ENCODE peak calls at places on chromosomes 4 and X, in eight cellular contexts. R is A549, K is stomach, Q is ovary, D is transverse colon, X is tibial nerve, L is sigmoid colon, N is right lobe of liver. G is an unnamed sample.

GRCh38 chrX:66635360-66635759 is 3.5 kb downstream of the EDA2R start:
- DNase-seq in R (no peak), K (no peak), Q (no peak), D (no peak), X (no peak), L (no peak), N (no peak), G (peak)

GRCh38 chrX:39497717-39498265 is 600.0 kb downstream of the BCOR start:
- DNase-seq in R (no peak), K (no peak), Q (no peak), D (no peak), X (no peak), L (no peak), N (no peak), G (no peak)

GRCh38 chr4:8517946-8518345 is 62.2 kb upstream of the GPR78 start:
- DNase-seq in R (no peak), K (no peak), Q (no peak), D (no peak), X (no peak), L (no peak), N (no peak), G (no peak)

GRCh38 chr4:105058177-105058812 is 88.4 kb upstream of the TET2 start:
- DNase-seq in R (no peak), K (no peak), Q (no peak), D (no peak), X (no peak), L (no peak), N (no peak), G (no peak)

GRCh38 chrX:38375888-38376287 is 23.5 kb downstream of the OTC start:
- DNase-seq in R (peak), K (no peak), Q (no peak), D (no peak), X (no peak), L (no peak), N (no peak), G (no peak)

GRCh38 chr4:187668683-187669082 is 326.9 kb upstream of the ZFP42 start:
- DNase-seq in R (no peak), K (no peak), Q (no peak), D (no peak), X (no peak), L (no peak), N (no peak), G (no peak)

GRCh38 chr4:72896515-72896914 is 173.0 kb downstream of the COX18 start:
- DNase-seq in R (no peak), K (no peak), Q (no peak), D (no peak), X (no peak), L (no peak), N (no peak), G (no peak)

GRCh38 chr4:24164054-24164453 is 274.2 kb upstream of the PPARGC1A start:
- DNase-seq in R (no peak), K (no peak), Q (no peak), D (no peak), X (no peak), L (no peak), N (no peak), G (no peak)

GRCh38 chr4:177356191-177356590 is 46.5 kb downstream of the NEIL3 start:
- DNase-seq in R (no peak), K (no peak), Q (no peak), D (no peak), X (no peak), L (no peak), N (no peak), G (no peak)

GRCh38 chr4:139872274-139872673 is 206.7 kb downstream of the MGST2 start:
- DNase-seq in R (no peak), K (no peak), Q (no peak), D (no peak), X (no peak), L (no peak), N (no peak), G (no peak)

GRCh38 chrX:39226307-39226706 is 425.0 kb downstream of the MID1IP1 start:
- DNase-seq in R (no peak), K (no peak), Q (peak), D (peak), X (no peak), L (no peak), N (no peak), G (no peak)

GRCh38 chr4:25750874-25751273 is 95.2 kb downstream of the SLC34A2 start:
- DNase-seq in R (no peak), K (no peak), Q (no peak), D (no peak), X (no peak), L (no peak), N (no peak), G (no peak)

GRCh38 chr4:6727081-6727942 is 11.3 kb downstream of the BLOC1S4 start:
- DNase-seq in R (no peak), K (no peak), Q (peak), D (no peak), X (peak), L (no peak), N (peak), G (no peak)

GRCh38 chrX:101564651-101565050 is 14.3 kb downstream of the ARMCX1 start:
- DNase-seq in R (no peak), K (no peak), Q (no peak), D (no peak), X (no peak), L (no peak), N (no peak), G (no peak)

GRCh38 chrX:10725071-10725470 is 104.7 kb upstream of the MID1 start:
- DNase-seq in R (peak), K (no peak), Q (no peak), D (no peak), X (no peak), L (no peak), N (no peak), G (no peak)

GRCh38 chrX:44012484-44013096 is 39.4 kb upstream of the NDP start:
- DNase-seq in R (peak), K (peak), Q (no peak), D (peak), X (no peak), L (peak), N (peak), G (peak)

GRCh38 chr4:122798101-122798500 is 28.5 kb upstream of the FGF2 start:
- DNase-seq in R (peak), K (no peak), Q (peak), D (no peak), X (no peak), L (peak), N (no peak), G (peak)

GRCh38 chr4:149063007-149063406 is 620.8 kb upstream of the NR3C2 start:
- DNase-seq in R (no peak), K (no peak), Q (no peak), D (no peak), X (no peak), L (no peak), N (no peak), G (no peak)

GRCh38 chr4:124806403-124806802 is 93.9 kb upstream of the ANKRD50 start:
- DNase-seq in R (no peak), K (no peak), Q (no peak), D (no peak), X (no peak), L (no peak), N (no peak), G (no peak)

GRCh38 chr4:184534511-184535391 is 60.4 kb upstream of the IRF2 start:
- DNase-seq in R (no peak), K (no peak), Q (no peak), D (no peak), X (no peak), L (no peak), N (no peak), G (no peak)

GRCh38 chr4:183182873-183183725 is 84.0 kb downstream of the WWC2 start:
- DNase-seq in R (no peak), K (no peak), Q (peak), D (no peak), X (no peak), L (no peak), N (no peak), G (no peak)

GRCh38 chrX:11757729-11758399 is at the start of gene MSL3:
- DNase-seq in R (peak), K (peak), Q (peak), D (peak), X (peak), L (peak), N (peak), G (peak)

GRCh38 chrX:129690435-129690834 is 35.7 kb upstream of the APLN start:
- DNase-seq in R (no peak), K (no peak), Q (no peak), D (no peak), X (no peak), L (no peak), N (no peak), G (no peak)

GRCh38 chr4:145920205-145920604 is 18.4 kb downstream of the ZNF827 start:
- DNase-seq in R (no peak), K (no peak), Q (peak), D (no peak), X (no peak), L (no peak), N (no peak), G (no peak)

GRCh38 chr4:127410201-127410600 is 222.6 kb upstream of the INTU start:
- DNase-seq in R (no peak), K (no peak), Q (no peak), D (no peak), X (no peak), L (peak), N (no peak), G (no peak)

GRCh38 chr4:151801547-151802516 is 41.0 kb upstream of the GATB start:
- DNase-seq in R (peak), K (peak), Q (no peak), D (peak), X (no peak), L (no peak), N (no peak), G (peak)

GRCh38 chr4:30443289-30443688 is 276.9 kb upstream of the PCDH7 start:
- DNase-seq in R (no peak), K (no peak), Q (no peak), D (no peak), X (no peak), L (no peak), N (no peak), G (no peak)

GRCh38 chrX:22134681-22135080 is 102.6 kb downstream of the PHEX start:
- DNase-seq in R (peak), K (no peak), Q (no peak), D (no peak), X (no peak), L (no peak), N (no peak), G (peak)

GRCh38 chr4:145058256-145058655 is 39.7 kb downstream of the ANAPC10 start:
- DNase-seq in R (no peak), K (no peak), Q (no peak), D (no peak), X (no peak), L (no peak), N (no peak), G (no peak)

GRCh38 chr4:87734936-87735335 is 64.4 kb upstream of the IBSP start:
- DNase-seq in R (no peak), K (no peak), Q (no peak), D (no peak), X (no peak), L (no peak), N (no peak), G (no peak)

GRCh38 chr4:84965558-84966381 is 720 bp downstream of the WDFY3 start:
- DNase-seq in R (peak), K (peak), Q (peak), D (peak), X (no peak), L (peak), N (peak), G (peak)

GRCh38 chrX:130626521-130626920 is 224.7 kb downstream of the RBMX2 start:
- DNase-seq in R (no peak), K (no peak), Q (no peak), D (no peak), X (no peak), L (no peak), N (no peak), G (no peak)

GRCh38 chr4:84582302-84582987 is 482 bp upstream of the CDS1 start:
- DNase-seq in R (peak), K (peak), Q (peak), D (peak), X (peak), L (peak), N (peak), G (peak)

GRCh38 chrX:139106111-139106510 is 394.6 kb upstream of the FGF13 start:
- DNase-seq in R (no peak), K (no peak), Q (no peak), D (no peak), X (no peak), L (no peak), N (no peak), G (no peak)

GRCh38 chr4:86557526-86557925 is 36.6 kb upstream of the PTPN13 start:
- DNase-seq in R (no peak), K (no peak), Q (no peak), D (no peak), X (no peak), L (no peak), N (no peak), G (no peak)

GRCh38 chr4:108172780-108173598 is 4.3 kb upstream of the LEF1 start:
- DNase-seq in R (no peak), K (peak), Q (peak), D (peak), X (no peak), L (no peak), N (no peak), G (peak)

GRCh38 chr4:70701271-70701670 is 12.9 kb downstream of the UTP3 start:
- DNase-seq in R (no peak), K (no peak), Q (no peak), D (no peak), X (no peak), L (no peak), N (no peak), G (no peak)

DNA sequence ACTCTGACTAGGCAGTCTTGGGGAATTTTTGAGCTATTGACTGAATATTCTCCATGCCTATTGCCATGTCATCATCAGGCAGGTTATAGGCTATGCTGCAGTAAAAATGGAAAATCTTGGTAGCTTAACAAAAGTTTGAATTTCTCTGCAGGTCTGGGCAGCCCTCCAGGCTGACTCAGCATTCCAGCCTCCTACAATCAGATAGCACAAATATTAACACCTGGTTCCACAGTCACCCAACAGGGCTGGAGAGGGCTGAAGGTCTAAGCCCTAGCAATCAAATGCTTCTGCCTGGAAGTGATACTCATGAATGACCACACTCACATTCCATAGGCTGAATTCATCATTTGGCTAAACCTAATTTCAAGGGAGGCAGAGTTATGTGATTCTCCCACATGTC is 9.6 kb upstream of the PPP3CA start:
- DNase-seq in R (peak), K (peak), Q (no peak), D (no peak), X (no peak), L (no peak), N (peak), G (peak)
- H3K27ac ChIP-seq in R (peak), K (peak), Q (no peak), D (no peak), X (no peak), L (no peak), N (no peak), G (no peak)

GRCh38 chrX:118495061-118495921 is at the start of gene DOCK11:
- DNase-seq in R (peak), K (peak), Q (peak), D (peak), X (peak), L (peak), N (peak), G (peak)
- TF ChIP-seq POLR2A in R (no peak), K (no peak), Q (no peak), D (peak), X (no peak), L (no peak), N (peak), G (no peak)

GRCh38 chrX:68894142-68894512 is 65.3 kb downstream of the EFNB1 start:
- DNase-seq in R (no peak), K (no peak), Q (no peak), D (no peak), X (no peak), L (no peak), N (no peak), G (peak)
- H3K27ac ChIP-seq in R (no peak), K (peak), Q (peak), D (peak), X (peak), L (peak), N (peak), G (peak)

GRCh38 chr4:1808396-1808795 is 15.3 kb downstream of the FGFR3 start:
- DNase-seq in R (no peak), K (no peak), Q (no peak), D (no peak), X (no peak), L (no peak), N (no peak), G (no peak)

GRCh38 chr4:1807258-1807777 is 14.2 kb downstream of the FGFR3 start:
- DNase-seq in R (no peak), K (no peak), Q (no peak), D (no peak), X (no peak), L (no peak), N (no peak), G (no peak)

GRCh38 chr4:1810765-1811164 is 17.7 kb downstream of the FGFR3 start:
- DNase-seq in R (no peak), K (no peak), Q (no peak), D (no peak), X (no peak), L (no peak), N (no peak), G (no peak)

GRCh38 chr4:1809754-1810502 is 16.8 kb downstream of the FGFR3 start:
- DNase-seq in R (peak), K (peak), Q (no peak), D (peak), X (no peak), L (peak), N (peak), G (peak)

DNA sequence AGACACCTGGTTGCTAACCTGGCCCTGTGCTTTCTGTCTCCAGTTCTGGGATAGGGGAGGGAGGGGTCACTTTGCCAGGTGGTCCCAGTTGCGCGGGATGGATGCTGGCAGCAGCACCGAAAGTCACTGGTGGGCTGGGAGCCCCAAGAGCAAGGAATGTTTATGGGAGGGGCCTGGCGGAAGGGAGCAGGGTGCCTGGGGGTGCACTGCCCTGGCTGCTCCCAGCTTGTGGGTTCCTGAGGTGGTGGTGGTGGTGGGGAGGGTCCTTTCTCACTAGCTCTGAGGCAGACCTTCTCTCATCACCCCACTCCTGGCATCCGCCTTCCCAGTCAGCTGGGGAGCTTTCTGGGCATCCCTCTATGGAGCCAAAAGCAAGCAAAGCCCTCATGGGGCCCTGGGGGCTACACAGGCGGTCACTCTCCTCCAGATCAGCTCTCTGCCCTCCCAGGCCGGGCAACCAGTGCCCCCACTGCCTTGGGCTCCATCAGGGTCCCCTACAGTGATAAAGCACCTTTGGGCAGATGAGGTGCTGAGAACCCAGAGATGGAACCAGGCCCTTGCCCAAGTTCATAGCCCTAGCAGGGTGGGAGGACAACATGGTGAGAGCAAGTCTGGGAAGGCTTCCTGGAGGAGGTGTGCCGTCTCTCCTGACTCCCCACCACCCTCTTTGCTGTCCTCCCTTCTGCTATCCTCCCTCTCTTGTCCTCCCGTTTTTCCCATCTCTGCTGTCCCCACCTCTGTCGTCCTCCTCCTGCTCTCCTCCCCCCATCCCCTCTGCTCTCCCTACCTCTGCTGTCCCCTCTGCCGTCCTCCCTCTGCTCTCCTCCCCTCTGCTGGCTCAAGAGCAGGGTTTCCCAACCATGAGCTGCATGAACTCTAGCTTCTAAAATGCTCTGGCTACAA is 16.0 kb downstream of the FGFR3 start:
- DNase-seq in R (no peak), K (no peak), Q (no peak), D (no peak), X (no peak), L (no peak), N (no peak), G (no peak)
- TF ChIP-seq POLR2A in R (no peak), K (no peak), Q (no peak), D (no peak), X (no peak), L (no peak), N (no peak), G (no peak)

GRCh38 chr4:76246852-76247251 is 4.7 kb upstream of the FAM47E start:
- DNase-seq in R (no peak), K (no peak), Q (no peak), D (no peak), X (no peak), L (no peak), N (no peak), G (no peak)

GRCh38 chr4:76252271-76252653 is 741 bp downstream of the FAM47E start:
- DNase-seq in R (no peak), K (no peak), Q (no peak), D (no peak), X (no peak), L (no peak), N (no peak), G (no peak)

GRCh38 chr4:76251448-76252270 is at the start of gene FAM47E:
- DNase-seq in R (peak), K (peak), Q (peak), D (peak), X (no peak), L (peak), N (peak), G (peak)

GRCh38 chr4:76253511-76253910 is 2.0 kb downstream of the FAM47E start:
- DNase-seq in R (no peak), K (no peak), Q (no peak), D (no peak), X (no peak), L (no peak), N (no peak), G (peak)

DNA sequence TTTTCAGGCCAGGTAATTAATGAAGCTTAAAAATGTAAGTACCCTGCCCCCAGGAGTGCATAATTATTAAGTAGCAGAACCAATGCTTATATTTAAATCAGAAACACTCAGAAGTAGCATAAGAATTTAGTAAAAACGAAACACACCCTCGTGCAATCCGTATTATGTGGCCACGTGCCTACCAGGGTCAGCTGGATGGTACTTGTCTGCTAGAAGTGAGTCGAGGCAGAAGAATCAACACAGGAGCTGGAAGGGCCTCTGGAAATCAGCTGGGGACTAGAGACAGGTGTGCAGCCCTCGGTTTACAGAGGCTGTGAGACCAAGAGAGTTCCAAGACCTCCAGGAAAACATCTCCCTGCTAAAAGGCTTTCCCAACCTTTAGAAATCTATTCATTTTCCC is 559 bp upstream of the FAM47E start:
- DNase-seq in R (peak), K (no peak), Q (no peak), D (no peak), X (no peak), L (no peak), N (no peak), G (peak)
- H3K27ac ChIP-seq in R (no peak), K (peak), Q (no peak), D (peak), X (no peak), L (peak), N (peak), G (peak)

GRCh38 chrX:132023117-132023895 is at the start of gene STK26:
- DNase-seq in R (peak), K (peak), Q (peak), D (peak), X (peak), L (peak), N (peak), G (peak)
- TF ChIP-seq POLR2A in R (peak), K (no peak), Q (peak), D (peak), X (no peak), L (peak), N (peak), G (no peak)

G was measured in thyroid gland.